ENCODE peak calls at places on chromosomes 12 and 14, in ten cellular contexts. Q, U, J, K, P, I, V, R, B and A are unnamed samples.

GRCh38 chr12:81296556-81297305 is 218.9 kb downstream of the ACSS3 start:
- DNase-seq in Q (no peak), U (no peak), J (no peak), K (no peak), P (no peak), I (no peak), V (no peak), R (peak), B (no peak), A (peak)

GRCh38 chr14:33509927-33510535 is 440.8 kb downstream of the EGLN3 start:
- DNase-seq in Q (no peak), U (no peak), J (no peak), K (no peak), P (no peak), I (no peak), V (peak), R (peak), B (no peak), A (no peak)

GRCh38 chr12:122789637-122790036 is 15.3 kb downstream of the CCDC62 start:
- DNase-seq in Q (no peak), U (no peak), J (no peak), K (no peak), P (no peak), I (no peak), V (no peak), R (no peak), B (no peak), A (no peak)

GRCh38 chr12:100554608-100555077 is 18.8 kb upstream of the GAS2L3 start:
- DNase-seq in Q (peak), U (no peak), J (no peak), K (no peak), P (peak), I (no peak), V (no peak), R (no peak), B (no peak), A (peak)

GRCh38 chr12:118102070-118102469 is 1.7 kb downstream of the VSIG10 start:
- DNase-seq in Q (peak), U (no peak), J (peak), K (no peak), P (peak), I (no peak), V (no peak), R (no peak), B (no peak), A (peak)

GRCh38 chr14:71206766-71207371 is 299.6 kb downstream of the PCNX1 start:
- DNase-seq in Q (no peak), U (peak), J (no peak), K (no peak), P (peak), I (peak), V (no peak), R (peak), B (peak), A (peak)

GRCh38 chr12:98767248-98767647 is 122.2 kb downstream of the APAF1 start:
- DNase-seq in Q (no peak), U (no peak), J (no peak), K (no peak), P (no peak), I (no peak), V (no peak), R (no peak), B (no peak), A (no peak)

GRCh38 chr12:6632026-6632978 is 3.5 kb downstream of the LPAR5 start:
- DNase-seq in Q (no peak), U (no peak), J (peak), K (peak), P (no peak), I (no peak), V (no peak), R (no peak), B (no peak), A (no peak)

GRCh38 chr12:11649413-11650278 is at the start of gene ETV6:
- DNase-seq in Q (peak), U (peak), J (peak), K (peak), P (peak), I (peak), V (peak), R (peak), B (peak), A (peak)

GRCh38 chr14:71143391-71144290 is 236.4 kb downstream of the PCNX1 start:
- DNase-seq in Q (no peak), U (no peak), J (peak), K (no peak), P (no peak), I (peak), V (no peak), R (peak), B (no peak), A (no peak)

GRCh38 chr12:41061189-41061588 is 126.9 kb upstream of the PDZRN4 start:
- DNase-seq in Q (no peak), U (no peak), J (no peak), K (no peak), P (no peak), I (no peak), V (no peak), R (no peak), B (no peak), A (no peak)

GRCh38 chr12:92921877-92922276 is 7.2 kb downstream of the EEA1 start:
- DNase-seq in Q (no peak), U (no peak), J (no peak), K (no peak), P (no peak), I (no peak), V (no peak), R (no peak), B (no peak), A (no peak)

GRCh38 chr12:74538491-74539258 is 1.0 kb downstream of the ATXN7L3B start:
- DNase-seq in Q (no peak), U (no peak), J (peak), K (peak), P (no peak), I (no peak), V (no peak), R (no peak), B (no peak), A (no peak)

GRCh38 chr12:6535960-6536847 is 1.9 kb downstream of the GAPDH start:
- DNase-seq in Q (no peak), U (no peak), J (no peak), K (no peak), P (no peak), I (no peak), V (no peak), R (no peak), B (no peak), A (no peak)

GRCh38 chr14:91173221-91173670 is 59.4 kb downstream of the DGLUCY start:
- DNase-seq in Q (peak), U (peak), J (peak), K (peak), P (peak), I (peak), V (peak), R (peak), B (peak), A (peak)

GRCh38 chr12:4300870-4301269 is 20.1 kb upstream of the TIGAR start:
- DNase-seq in Q (no peak), U (no peak), J (no peak), K (no peak), P (no peak), I (no peak), V (no peak), R (no peak), B (no peak), A (no peak)

GRCh38 chr12:66584673-66585072 is 94.2 kb downstream of the GRIP1 start:
- DNase-seq in Q (no peak), U (no peak), J (no peak), K (no peak), P (no peak), I (no peak), V (no peak), R (no peak), B (no peak), A (peak)

GRCh38 chr12:13000616-13000934 is 510 bp upstream of the HEBP1 start:
- DNase-seq in Q (peak), U (no peak), J (no peak), K (no peak), P (peak), I (no peak), V (no peak), R (peak), B (no peak), A (peak)

DNA sequence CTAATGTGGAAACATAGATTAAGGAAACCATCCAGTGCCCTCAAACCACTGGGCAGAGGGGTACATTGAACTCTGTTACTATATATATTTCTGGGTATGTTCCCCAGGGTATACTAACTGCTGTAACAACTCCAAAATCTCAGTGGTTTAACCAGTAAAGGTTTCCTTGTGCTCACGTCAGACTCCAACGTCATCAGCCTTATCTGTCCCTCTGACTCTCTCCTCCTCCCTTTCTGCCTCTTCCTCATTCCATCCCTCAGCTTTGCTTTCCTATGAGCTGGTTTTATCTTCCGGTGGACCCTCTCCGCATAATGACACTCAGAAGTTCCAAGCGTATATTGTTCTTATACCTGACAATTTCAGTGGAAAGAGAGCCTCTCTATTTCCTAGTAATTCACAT is 21.2 kb upstream of the SMCO2 start:
- DNase-seq in Q (no peak), U (no peak), J (no peak), K (no peak), P (no peak), I (no peak), V (no peak), R (no peak), B (no peak), A (no peak)
- TF ChIP-seq POLR2A in Q (no peak), U (no peak), J (no peak), K (no peak), P (no peak), I (no peak), V (no peak), R (no peak), B (no peak), A (no peak)

GRCh38 chr14:87994974-87995373 is 2.0 kb upstream of the GALC start:
- DNase-seq in Q (no peak), U (no peak), J (no peak), K (no peak), P (no peak), I (no peak), V (no peak), R (no peak), B (no peak), A (no peak)

GRCh38 chr14:87992349-87992719 is 648 bp downstream of the GALC start:
- DNase-seq in Q (no peak), U (peak), J (no peak), K (no peak), P (no peak), I (no peak), V (no peak), R (no peak), B (no peak), A (no peak)

GRCh38 chr14:87992720-87993484 is at the start of gene GALC:
- DNase-seq in Q (no peak), U (peak), J (peak), K (peak), P (peak), I (peak), V (peak), R (peak), B (peak), A (no peak)

GRCh38 chr14:87995500-87996275 is 2.7 kb upstream of the GALC start:
- DNase-seq in Q (no peak), U (no peak), J (no peak), K (no peak), P (no peak), I (no peak), V (no peak), R (peak), B (no peak), A (no peak)

DNA sequence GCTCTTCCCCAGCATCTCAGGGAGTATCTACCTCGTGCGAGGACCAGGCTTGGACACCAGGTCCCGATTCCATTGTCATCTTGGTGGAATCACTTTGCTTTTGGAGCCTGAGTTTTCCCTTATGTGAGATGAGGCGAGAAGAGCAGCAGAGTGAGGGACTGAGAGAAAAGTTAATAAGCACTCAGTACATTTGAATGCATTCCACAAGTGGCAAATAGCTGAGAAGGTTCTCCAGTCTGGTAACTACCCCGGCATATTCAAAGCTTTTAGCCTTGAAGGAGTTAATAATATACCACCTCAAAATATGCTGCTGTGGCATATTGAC is 465 bp upstream of the GALC start:
- DNase-seq in Q (no peak), U (no peak), J (no peak), K (no peak), P (no peak), I (no peak), V (no peak), R (no peak), B (no peak), A (no peak)
- TF ChIP-seq POLR2A in Q (no peak), U (no peak), J (no peak), K (no peak), P (no peak), I (no peak), V (no peak), R (no peak), B (no peak), A (no peak)

GRCh38 chr14:67533754-67534085 is 630 bp downstream of the PLEKHH1 start:
- DNase-seq in Q (no peak), U (no peak), J (peak), K (no peak), P (no peak), I (no peak), V (no peak), R (no peak), B (no peak), A (no peak)
- TF ChIP-seq POLR2A in Q (no peak), U (no peak), J (no peak), K (no peak), P (no peak), I (no peak), V (no peak), R (no peak), B (no peak), A (no peak)

DNA sequence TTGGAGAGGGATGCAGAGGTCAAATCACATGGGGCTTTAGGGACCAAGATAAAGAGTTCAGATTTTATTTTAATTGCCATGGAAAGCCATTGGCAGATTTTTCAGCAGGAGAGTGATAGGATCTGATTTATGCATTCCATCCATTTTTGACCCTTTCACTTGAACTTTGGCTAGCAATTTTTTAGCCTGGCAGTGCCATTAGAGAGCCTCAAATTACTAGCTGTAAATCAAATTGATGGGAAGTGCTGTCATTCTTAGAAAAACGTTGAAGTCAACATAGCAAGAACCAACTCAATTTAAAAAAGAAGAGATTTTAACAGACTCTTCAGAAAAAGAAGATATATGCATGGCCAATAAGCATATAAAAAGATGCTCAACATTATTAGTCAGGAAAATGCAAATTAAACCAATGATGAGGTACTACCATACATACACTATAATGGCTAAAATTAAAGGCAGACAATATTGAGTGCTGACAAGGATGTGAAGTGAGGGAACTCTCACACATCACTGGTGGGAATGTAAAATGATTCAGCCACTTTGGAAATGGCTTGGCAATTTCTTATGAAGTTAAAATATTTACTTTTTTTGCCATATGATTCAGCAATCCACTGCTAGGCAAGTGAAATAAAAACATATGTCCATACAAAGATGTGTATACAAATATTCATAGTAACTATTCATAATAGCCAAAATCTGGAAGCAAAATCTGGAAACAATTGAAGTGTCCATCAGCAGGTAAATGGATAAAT is 89.7 kb downstream of the PTCSC3 start:
- DNase-seq in Q (no peak), U (no peak), J (no peak), K (no peak), P (no peak), I (no peak), V (no peak), R (no peak), B (no peak), A (no peak)
- TF ChIP-seq POLR2A in Q (no peak), U (no peak), J (no peak), K (no peak), P (no peak), I (no peak), V (no peak), R (no peak), B (no peak), A (no peak)